ENCODE peak calls at places on chromosomes 4 and X, in nine cellular contexts. A is body of pancreas, B is GM23248, O is breast epithelium, E is cardiac muscle cell, I is left ventricle myocardium inferior, F is SK-N-SH, Y is Karpas-422, J is right lobe of liver. D is an unnamed sample.

GRCh38 chr4:7457201-7458065 is 22.7 kb upstream of the PSAPL1 start:
- DNase-seq in I (no peak), O (no peak), B (no peak), J (no peak), A (no peak), F (no peak), E (no peak), Y (no peak), D (no peak)

GRCh38 chrX:128460835-128461234 is 408.6 kb upstream of the ACTRT1 start:
- DNase-seq in F (peak; percentile 8), E (no peak), A (no peak), I (no peak), Y (no peak), O (no peak), J (no peak), B (no peak), D (no peak)

GRCh38 chr4:154329939-154330338 is 161.7 kb downstream of the DCHS2 start:
- DNase-seq in J (no peak), E (peak; percentile 70), O (no peak), B (peak; percentile 92), Y (no peak), I (no peak), F (no peak), A (no peak), D (no peak)

GRCh38 chr4:26050212-26050643 is 136.2 kb downstream of the SMIM20 start:
- DNase-seq in O (no peak), J (no peak), E (no peak), Y (no peak), F (no peak), B (no peak), A (no peak), I (peak; percentile 58), D (no peak)

GRCh38 chr4:22458112-22458511 is 57.8 kb downstream of the ADGRA3 start:
- DNase-seq in A (no peak), F (no peak), Y (no peak), B (no peak), O (no peak), I (no peak), J (no peak), E (no peak), D (no peak)

GRCh38 chrX:73850124-73851013 is 287.4 kb downstream of the CHIC1 start:
- DNase-seq in F (peak; percentile 44), J (peak; percentile 45), E (peak; percentile 34), I (no peak), A (peak; percentile 72), B (peak; percentile 23), O (no peak), Y (peak; percentile 74), D (no peak)

GRCh38 chr4:78409612-78410202 is 141.9 kb upstream of the ANXA3 start:
- DNase-seq in O (no peak), I (no peak), F (no peak), J (no peak), E (no peak), A (no peak), B (no peak), Y (no peak), D (no peak)

GRCh38 chrX:148960060-148960459 is 459.6 kb downstream of the AFF2 start:
- DNase-seq in E (peak; percentile 34), F (no peak), B (no peak), A (no peak), Y (no peak), O (no peak), J (no peak), I (no peak), D (no peak)

GRCh38 chr4:182695842-182696241 is 221.3 kb downstream of the DCTD start:
- DNase-seq in B (peak; percentile 7), I (no peak), A (no peak), Y (no peak), O (no peak), F (no peak), E (no peak), J (no peak), D (no peak)

GRCh38 chrX:2708016-2708415 is 16.9 kb downstream of the CD99 start:
- DNase-seq in Y (peak; percentile 48), J (no peak), F (no peak), O (no peak), I (no peak), A (no peak), E (no peak), B (peak; percentile 39), D (no peak)

GRCh38 chr4:108081251-108081650 is 87.5 kb downstream of the LEF1 start:
- DNase-seq in J (no peak), B (no peak), A (no peak), Y (no peak), O (no peak), E (no peak), I (no peak), F (no peak), D (no peak)

GRCh38 chr4:70703695-70704332 is 15.5 kb downstream of the UTP3 start:
- DNase-seq in E (peak; percentile 38), J (no peak), B (peak; percentile 80), Y (no peak), F (no peak), O (no peak), I (no peak), A (peak; percentile 33), D (no peak)

GRCh38 chrX:72712094-72712755 is 1.9 kb downstream of the PHKA1 start:
- DNase-seq in Y (no peak), B (peak; percentile 20), E (peak; percentile 42), J (no peak), O (no peak), F (peak; percentile 34), A (no peak), I (no peak), D (no peak)

GRCh38 chrX:71542411-71542810 is 9.5 kb downstream of the OGT start:
- DNase-seq in O (no peak), I (no peak), F (no peak), E (peak; percentile 73), A (no peak), B (peak; percentile 67), J (no peak), Y (no peak), D (no peak)

GRCh38 chrX:71542825-71543224 is 9.9 kb downstream of the OGT start:
- DNase-seq in O (no peak), A (no peak), J (no peak), F (no peak), E (no peak), Y (no peak), B (peak; percentile 28), I (no peak), D (no peak)

GRCh38 chrX:71543316-71543715 is 10.4 kb downstream of the OGT start:
- DNase-seq in Y (no peak), J (no peak), F (no peak), E (peak; percentile 51), O (no peak), I (no peak), A (no peak), B (peak; percentile 90), D (no peak)

GRCh38 chrX:71541546-71542022 is 8.7 kb downstream of the OGT start:
- DNase-seq in J (no peak), I (no peak), Y (no peak), E (peak; percentile 74), A (no peak), O (no peak), F (no peak), B (peak; percentile 85), D (no peak)

DNA sequence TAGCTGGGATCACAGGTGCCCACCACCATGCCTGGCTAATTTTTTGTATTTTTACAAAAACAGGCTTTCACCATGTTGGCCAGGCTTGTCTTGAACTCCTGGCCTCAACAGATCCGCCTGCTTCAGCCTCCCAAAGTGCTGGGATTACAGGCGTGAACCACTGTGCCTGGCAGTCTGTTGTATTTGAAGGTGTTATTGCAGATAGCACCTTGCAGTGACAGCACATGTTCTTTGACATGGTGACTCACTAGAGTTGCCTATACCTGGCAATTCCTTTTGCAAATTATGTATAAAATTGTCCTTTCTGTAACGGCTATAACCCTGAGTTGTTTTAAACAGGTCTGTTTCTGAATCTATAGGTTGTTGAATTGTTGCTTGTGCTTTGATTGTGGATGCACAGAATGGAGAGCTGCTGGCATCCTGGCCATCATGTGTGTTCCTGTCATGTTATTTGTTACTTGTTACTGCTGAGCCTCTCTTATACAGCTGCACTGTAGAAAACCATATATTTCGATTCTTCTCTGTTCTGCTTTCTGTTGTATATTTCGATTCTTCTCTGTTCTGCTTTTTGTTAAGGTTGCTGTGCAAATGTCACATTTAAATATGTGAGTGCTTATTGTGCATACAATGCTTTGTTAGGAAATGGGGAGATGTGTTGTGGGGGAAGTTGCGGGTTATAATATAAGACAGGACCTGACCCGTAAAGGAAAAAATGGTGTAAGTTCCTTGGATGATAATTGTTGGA is 8.1 kb downstream of the OGT start:
- DNase-seq in B (no peak), E (no peak), F (no peak), O (no peak), Y (peak; percentile 46), A (no peak), I (no peak), J (no peak), D (no peak)
- H3K4me3 ChIP-seq in B (peak overlapping the region; percentile 55), E (no peak overlapping the region), F (no peak overlapping the region), O (no peak overlapping the region), Y (no peak overlapping the region), A (no peak overlapping the region), I (peak overlapping the region; percentile 14), J (no peak overlapping the region), D (no peak overlapping the region)

DNA sequence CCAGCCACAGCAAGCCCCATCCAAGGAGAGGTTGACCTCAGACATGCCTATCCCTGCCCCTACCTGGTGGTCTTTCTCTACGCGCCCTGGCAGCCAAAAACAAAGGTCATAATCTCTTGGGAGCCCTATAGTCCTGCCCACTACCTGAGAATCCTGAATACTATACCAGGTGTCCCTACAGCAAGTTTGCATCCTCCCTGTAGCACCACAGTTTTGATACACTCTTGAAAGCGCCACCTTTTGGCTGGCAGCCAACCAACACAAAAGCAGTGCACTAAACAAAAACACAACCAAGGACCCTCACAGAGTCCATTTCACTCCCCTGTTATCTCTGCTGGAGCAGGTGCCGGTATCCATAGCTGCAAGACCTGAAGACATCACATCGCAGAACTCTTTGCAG is 523.8 kb upstream of the CPEB2 start:
- DNase-seq in E (no peak), J (no peak), Y (no peak), A (no peak), I (no peak), B (no peak), O (no peak), F (no peak), D (no peak)
- H3K9me3 ChIP-seq in E (no peaks in the 10 kb centered on the region), J (no peaks in the 10 kb centered on the region), Y (peaks cover 2% of the 10 kb centered on the region), A (no peaks in the 10 kb centered on the region), I (no peaks in the 10 kb centered on the region), B (no peaks in the 10 kb centered on the region), O (no peaks in the 10 kb centered on the region), F (no peaks in the 10 kb centered on the region), D (peaks cover 2% of the 10 kb centered on the region)

DNA sequence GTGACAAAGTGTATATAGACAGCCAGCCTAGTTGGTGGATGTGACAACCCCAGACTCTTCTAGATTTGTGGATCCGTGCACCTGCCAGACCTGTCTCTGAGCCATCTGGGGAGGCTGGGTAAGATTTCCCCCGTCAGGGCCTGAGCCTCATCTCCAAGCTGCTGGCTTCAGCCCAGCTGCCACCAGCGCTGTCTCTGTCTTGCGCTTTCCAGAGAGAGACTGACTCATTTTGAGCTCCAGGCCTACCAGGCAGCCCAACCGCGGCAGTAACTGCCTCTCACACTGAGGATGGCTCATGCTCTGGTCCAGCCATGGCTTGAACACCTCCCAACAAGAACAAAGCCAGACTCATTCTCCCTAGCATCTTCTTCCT is 26.4 kb downstream of the NOP14 start:
- DNase-seq in O (peak; percentile 53), E (peak; percentile 52), B (peak; percentile 93), Y (peak; percentile 57), A (no peak), F (no peak), J (peak; percentile 40), I (peak; percentile 13), D (peak; percentile 59)
- H3K4me3 ChIP-seq in O (no peak overlapping the region), E (no peak overlapping the region), B (no peak overlapping the region), Y (peak overlapping the region; percentile 77), A (no peak overlapping the region), F (peak overlapping the region; percentile 9), J (no peak overlapping the region), I (no peak overlapping the region), D (no peak overlapping the region)

GRCh38 chrX:55713635-55714034 is 3.9 kb upstream of the RRAGB start:
- DNase-seq in F (no peak), A (no peak), J (no peak), B (no peak), Y (no peak), E (no peak), I (no peak), O (no peak), D (no peak)
- H3K9me3 ChIP-seq in F (peaks cover 6% of the 10 kb centered on the region), A (no peaks in the 10 kb centered on the region), J (no peaks in the 10 kb centered on the region), B (no peaks in the 10 kb centered on the region), Y (peaks cover 5% of the 10 kb centered on the region), E (no peaks in the 10 kb centered on the region), I (peaks cover 6% of the 10 kb centered on the region), O (peaks cover 14% of the 10 kb centered on the region), D (no peaks in the 10 kb centered on the region)